ENCODE peak calls at places on chromosomes 13 and 19, in five cellular contexts. One of them, this sample, is unnamed.

GRCh38 chr19:44635581-44636438 is 7.9 kb upstream of the PVR start:
- DNase-seq in fibroblast of gingiva: peak; percentile 59
- DNase-seq in fibroblast of pulmonary artery: peak; percentile 44
- DNase-seq in stimulated activated CD8-positive, alpha-beta memory T cell treated with anti-CD3 and anti-CD28 coated beads, Interleukin-4, amount 100 ng/mL, for 1 hour: no peak
- DNase-seq in dermis blood vessel endothelial cell: no peak
- DNase-seq in this sample: no peak

GRCh38 chr19:18737954-18738351 is 53.2 kb downstream of the COMP start:
- DNase-seq in fibroblast of pulmonary artery: no peak
- DNase-seq in dermis blood vessel endothelial cell: no peak
- DNase-seq in fibroblast of gingiva: no peak
- DNase-seq in stimulated activated CD8-positive, alpha-beta memory T cell treated with anti-CD3 and anti-CD28 coated beads, Interleukin-4, amount 100 ng/mL, for 1 hour: no peak
- DNase-seq in this sample: no peak

GRCh38 chr13:77729502-77730221 is 32.2 kb downstream of the SLAIN1 start:
- DNase-seq in dermis blood vessel endothelial cell: no peak
- DNase-seq in stimulated activated CD8-positive, alpha-beta memory T cell treated with anti-CD3 and anti-CD28 coated beads, Interleukin-4, amount 100 ng/mL, for 1 hour: no peak
- DNase-seq in fibroblast of gingiva: no peak
- DNase-seq in fibroblast of pulmonary artery: no peak
- DNase-seq in this sample: no peak

GRCh38 chr19:50896591-50897190 is 14.5 kb downstream of the KLK4 start:
- DNase-seq in stimulated activated CD8-positive, alpha-beta memory T cell treated with anti-CD3 and anti-CD28 coated beads, Interleukin-4, amount 100 ng/mL, for 1 hour: no peak
- DNase-seq in fibroblast of pulmonary artery: peak; percentile 25
- DNase-seq in fibroblast of gingiva: no peak
- DNase-seq in dermis blood vessel endothelial cell: peak; percentile 10
- DNase-seq in this sample: no peak

GRCh38 chr19:53991224-53992113 is at the start of gene CACNG6:
- DNase-seq in fibroblast of pulmonary artery: peak; percentile 49
- DNase-seq in dermis blood vessel endothelial cell: peak; percentile 67
- DNase-seq in stimulated activated CD8-positive, alpha-beta memory T cell treated with anti-CD3 and anti-CD28 coated beads, Interleukin-4, amount 100 ng/mL, for 1 hour: no peak
- DNase-seq in fibroblast of gingiva: no peak
- DNase-seq in this sample: no peak

GRCh38 chr19:4115818-4116385 is 8.0 kb downstream of the MAP2K2 start:
- DNase-seq in fibroblast of gingiva: no peak
- DNase-seq in fibroblast of pulmonary artery: no peak
- DNase-seq in stimulated activated CD8-positive, alpha-beta memory T cell treated with anti-CD3 and anti-CD28 coated beads, Interleukin-4, amount 100 ng/mL, for 1 hour: no peak
- DNase-seq in dermis blood vessel endothelial cell: no peak
- DNase-seq in this sample: no peak

GRCh38 chr19:35988824-35989223 is 6.2 kb upstream of the SDHAF1 start:
- DNase-seq in dermis blood vessel endothelial cell: no peak
- DNase-seq in fibroblast of gingiva: no peak
- DNase-seq in stimulated activated CD8-positive, alpha-beta memory T cell treated with anti-CD3 and anti-CD28 coated beads, Interleukin-4, amount 100 ng/mL, for 1 hour: no peak
- DNase-seq in fibroblast of pulmonary artery: no peak
- DNase-seq in this sample: no peak

GRCh38 chr13:27043013-27043412 is 128.6 kb downstream of the USP12 start:
- DNase-seq in fibroblast of gingiva: peak; percentile 98
- DNase-seq in stimulated activated CD8-positive, alpha-beta memory T cell treated with anti-CD3 and anti-CD28 coated beads, Interleukin-4, amount 100 ng/mL, for 1 hour: no peak
- DNase-seq in dermis blood vessel endothelial cell: peak; percentile 76
- DNase-seq in fibroblast of pulmonary artery: peak; percentile 87
- DNase-seq in this sample: peak; percentile 83

GRCh38 chr13:101757446-101758039 is 305.1 kb downstream of the ITGBL1 start:
- DNase-seq in fibroblast of pulmonary artery: peak; percentile 47
- DNase-seq in dermis blood vessel endothelial cell: peak; percentile 74
- DNase-seq in fibroblast of gingiva: peak; percentile 45
- DNase-seq in stimulated activated CD8-positive, alpha-beta memory T cell treated with anti-CD3 and anti-CD28 coated beads, Interleukin-4, amount 100 ng/mL, for 1 hour: no peak
- DNase-seq in this sample: peak; percentile 69

GRCh38 chr13:77860621-77861020 is 58.0 kb downstream of the EDNRB start:
- DNase-seq in fibroblast of gingiva: peak; percentile 90
- DNase-seq in dermis blood vessel endothelial cell: peak; percentile 71
- DNase-seq in fibroblast of pulmonary artery: peak; percentile 90
- DNase-seq in stimulated activated CD8-positive, alpha-beta memory T cell treated with anti-CD3 and anti-CD28 coated beads, Interleukin-4, amount 100 ng/mL, for 1 hour: no peak
- DNase-seq in this sample: peak; percentile 87